ENCODE peak calls at places on chromosomes 11 and 22, in eight cellular contexts. One of them, this sample, is unnamed.

GRCh38 chr11:119990306-119991021 is 147.4 kb downstream of the TRIM29 start:
- DNase-seq in HCT116: no peak
- DNase-seq in prostate gland: no peak
- DNase-seq in vagina: no peak
- DNase-seq in aorta: peak; percentile 67
- DNase-seq in heart left ventricle: peak; percentile 43
- DNase-seq in CD8-positive, alpha-beta memory T cell: no peak
- DNase-seq in upper lobe of right lung: peak; percentile 51
- DNase-seq in this sample: no peak

GRCh38 chr11:22681281-22681812 is 14.9 kb downstream of the GAS2 start:
- DNase-seq in heart left ventricle: no peak
- DNase-seq in HCT116: no peak
- DNase-seq in vagina: no peak
- DNase-seq in CD8-positive, alpha-beta memory T cell: no peak
- DNase-seq in upper lobe of right lung: no peak
- DNase-seq in prostate gland: no peak
- DNase-seq in aorta: no peak
- DNase-seq in this sample: no peak

GRCh38 chr22:20551805-20552449 is 44.5 kb downstream of the MED15 start:
- DNase-seq in vagina: no peak
- DNase-seq in heart left ventricle: no peak
- DNase-seq in aorta: no peak
- DNase-seq in HCT116: no peak
- DNase-seq in prostate gland: no peak
- DNase-seq in upper lobe of right lung: no peak
- DNase-seq in CD8-positive, alpha-beta memory T cell: no peak
- DNase-seq in this sample: peak; percentile 25

GRCh38 chr11:76073716-76074115 is 132.6 kb downstream of the WNT11 start:
- DNase-seq in CD8-positive, alpha-beta memory T cell: no peak
- DNase-seq in upper lobe of right lung: no peak
- DNase-seq in heart left ventricle: no peak
- DNase-seq in aorta: no peak
- DNase-seq in HCT116: no peak
- DNase-seq in prostate gland: no peak
- DNase-seq in vagina: no peak
- DNase-seq in this sample: no peak

GRCh38 chr11:2523821-2524391 is 79.1 kb downstream of the KCNQ1 start:
- DNase-seq in vagina: no peak
- DNase-seq in heart left ventricle: peak; percentile 12
- DNase-seq in prostate gland: no peak
- DNase-seq in CD8-positive, alpha-beta memory T cell: peak; percentile 0
- DNase-seq in aorta: peak; percentile 36
- DNase-seq in HCT116: no peak
- DNase-seq in upper lobe of right lung: peak; percentile 43
- DNase-seq in this sample: no peak

GRCh38 chr22:24216541-24217209 is 28.2 kb downstream of the GGT5 start:
- DNase-seq in upper lobe of right lung: no peak
- DNase-seq in prostate gland: no peak
- DNase-seq in heart left ventricle: no peak
- DNase-seq in aorta: no peak
- DNase-seq in CD8-positive, alpha-beta memory T cell: no peak
- DNase-seq in HCT116: no peak
- DNase-seq in vagina: no peak
- DNase-seq in this sample: no peak

GRCh38 chr11:560305-561147 is at the start of the genes LMNTD2 and RASSF7:
- DNase-seq in prostate gland: peak; percentile 95
- DNase-seq in upper lobe of right lung: peak; percentile 96
- DNase-seq in heart left ventricle: peak; percentile 92
- DNase-seq in HCT116: peak; percentile 76
- DNase-seq in vagina: no peak
- DNase-seq in CD8-positive, alpha-beta memory T cell: peak; percentile 93
- DNase-seq in aorta: peak; percentile 93
- DNase-seq in this sample: peak; percentile 97

GRCh38 chr22:23530106-23530505 is 50.0 kb downstream of the IGLL1 start:
- DNase-seq in CD8-positive, alpha-beta memory T cell: no peak
- DNase-seq in prostate gland: no peak
- DNase-seq in HCT116: no peak
- DNase-seq in heart left ventricle: no peak
- DNase-seq in vagina: no peak
- DNase-seq in aorta: no peak
- DNase-seq in upper lobe of right lung: peak; percentile 48
- DNase-seq in this sample: no peak

GRCh38 chr11:63907063-63907462 is 9.9 kb downstream of the RCOR2 start:
- DNase-seq in HCT116: no peak
- DNase-seq in upper lobe of right lung: no peak
- DNase-seq in CD8-positive, alpha-beta memory T cell: no peak
- DNase-seq in prostate gland: no peak
- DNase-seq in heart left ventricle: no peak
- DNase-seq in aorta: no peak
- DNase-seq in vagina: no peak
- DNase-seq in this sample: no peak

GRCh38 chr11:2562181-2562581 is 117.4 kb downstream of the KCNQ1 start:
- DNase-seq in vagina: no peak
- DNase-seq in prostate gland: no peak
- DNase-seq in HCT116: no peak
- DNase-seq in upper lobe of right lung: peak; percentile 62
- DNase-seq in CD8-positive, alpha-beta memory T cell: no peak
- DNase-seq in heart left ventricle: no peak
- DNase-seq in aorta: peak; percentile 46
- DNase-seq in this sample: no peak

GRCh38 chr22:22576244-22576988 is 17.4 kb upstream of the PRAME start:
- DNase-seq in CD8-positive, alpha-beta memory T cell: no peak
- DNase-seq in vagina: no peak
- DNase-seq in heart left ventricle: peak; percentile 41
- DNase-seq in HCT116: peak; percentile 29
- DNase-seq in prostate gland: no peak
- DNase-seq in aorta: peak; percentile 62
- DNase-seq in upper lobe of right lung: peak; percentile 74
- DNase-seq in this sample: no peak

GRCh38 chr11:78313181-78313788 is 104.3 kb downstream of the GAB2 start:
- DNase-seq in aorta: no peak
- DNase-seq in vagina: no peak
- DNase-seq in prostate gland: no peak
- DNase-seq in heart left ventricle: no peak
- DNase-seq in HCT116: peak; percentile 10
- DNase-seq in CD8-positive, alpha-beta memory T cell: no peak
- DNase-seq in upper lobe of right lung: no peak
- DNase-seq in this sample: no peak

GRCh38 chr22:37218771-37219411 is 6.6 kb upstream of the SSTR3 start:
- DNase-seq in heart left ventricle: no peak
- DNase-seq in upper lobe of right lung: no peak
- DNase-seq in CD8-positive, alpha-beta memory T cell: peak; percentile 36
- DNase-seq in HCT116: no peak
- DNase-seq in vagina: no peak
- DNase-seq in prostate gland: no peak
- DNase-seq in aorta: no peak
- DNase-seq in this sample: peak; percentile 64

GRCh38 chr11:35907648-35908431 is 36.0 kb upstream of the LDLRAD3 start:
- DNase-seq in HCT116: peak; percentile 54
- DNase-seq in heart left ventricle: no peak
- DNase-seq in prostate gland: peak; percentile 90
- DNase-seq in CD8-positive, alpha-beta memory T cell: no peak
- DNase-seq in vagina: no peak
- DNase-seq in aorta: no peak
- DNase-seq in upper lobe of right lung: no peak
- DNase-seq in this sample: no peak

GRCh38 chr11:36540998-36541397 is 26.8 kb upstream of the RAG1 start:
- DNase-seq in CD8-positive, alpha-beta memory T cell: no peak
- DNase-seq in aorta: peak; percentile 42
- DNase-seq in prostate gland: no peak
- DNase-seq in upper lobe of right lung: no peak
- DNase-seq in HCT116: peak; percentile 38
- DNase-seq in vagina: no peak
- DNase-seq in heart left ventricle: peak; percentile 45
- DNase-seq in this sample: no peak

GRCh38 chr11:119791047-119791446 is 62.0 kb upstream of the NECTIN1 start:
- DNase-seq in CD8-positive, alpha-beta memory T cell: no peak
- DNase-seq in vagina: no peak
- DNase-seq in aorta: no peak
- DNase-seq in upper lobe of right lung: peak; percentile 47
- DNase-seq in prostate gland: no peak
- DNase-seq in heart left ventricle: no peak
- DNase-seq in HCT116: no peak
- DNase-seq in this sample: no peak

GRCh38 chr11:104881117-104881794 is 17.0 kb downstream of the CASP12 start:
- DNase-seq in vagina: no peak
- DNase-seq in prostate gland: no peak
- DNase-seq in HCT116: no peak
- DNase-seq in CD8-positive, alpha-beta memory T cell: no peak
- DNase-seq in upper lobe of right lung: no peak
- DNase-seq in aorta: no peak
- DNase-seq in heart left ventricle: no peak
- DNase-seq in this sample: no peak

GRCh38 chr11:35393093-35393492 is 26.3 kb downstream of the SLC1A2 start:
- DNase-seq in upper lobe of right lung: no peak
- DNase-seq in prostate gland: no peak
- DNase-seq in CD8-positive, alpha-beta memory T cell: no peak
- DNase-seq in heart left ventricle: no peak
- DNase-seq in aorta: no peak
- DNase-seq in vagina: no peak
- DNase-seq in HCT116: no peak
- DNase-seq in this sample: no peak

GRCh38 chr11:36057372-36058045 is 113.6 kb downstream of the LDLRAD3 start:
- DNase-seq in prostate gland: no peak
- DNase-seq in upper lobe of right lung: no peak
- DNase-seq in CD8-positive, alpha-beta memory T cell: no peak
- DNase-seq in vagina: no peak
- DNase-seq in HCT116: no peak
- DNase-seq in heart left ventricle: peak; percentile 32
- DNase-seq in aorta: peak; percentile 70
- DNase-seq in this sample: no peak

DNA sequence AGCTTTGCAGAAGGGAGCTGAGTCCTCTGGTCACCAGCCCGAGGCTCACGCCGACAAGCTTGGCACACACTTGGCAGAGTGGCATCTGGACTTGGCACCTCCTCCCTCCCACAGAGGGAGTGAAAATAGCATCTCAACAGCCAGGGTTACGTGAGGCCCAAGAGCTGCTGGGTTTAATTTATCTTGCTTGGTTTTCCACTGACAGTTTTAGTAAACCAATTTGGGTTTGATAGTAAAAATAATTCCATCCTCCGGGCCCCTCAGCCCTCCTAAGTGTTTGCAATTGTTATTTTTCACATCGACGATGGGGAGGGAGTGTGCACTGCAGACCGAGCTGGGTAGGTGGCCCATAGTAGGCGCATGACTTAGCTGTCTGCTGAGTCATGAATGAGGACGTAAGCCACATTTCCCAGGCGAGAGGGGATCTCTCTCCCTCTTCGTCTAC is 107.6 kb upstream of the ASPHD2 start:
- DNase-seq in HCT116: no peak
- DNase-seq in heart left ventricle: peak; percentile 48
- DNase-seq in prostate gland: no peak
- DNase-seq in CD8-positive, alpha-beta memory T cell: no peak
- DNase-seq in vagina: no peak
- DNase-seq in upper lobe of right lung: no peak
- DNase-seq in aorta: peak; percentile 65
- DNase-seq in this sample: no peak
- H3K27ac ChIP-seq in HCT116: no peak overlapping the region
- H3K27ac ChIP-seq in heart left ventricle: peak overlapping the region; percentile 6
- H3K27ac ChIP-seq in prostate gland: no peak overlapping the region
- H3K27ac ChIP-seq in CD8-positive, alpha-beta memory T cell: no peak overlapping the region
- H3K27ac ChIP-seq in vagina: no peak overlapping the region
- H3K27ac ChIP-seq in upper lobe of right lung: no peak overlapping the region
- H3K27ac ChIP-seq in aorta: no peak overlapping the region
- H3K27ac ChIP-seq in this sample: no peak overlapping the region

DNA sequence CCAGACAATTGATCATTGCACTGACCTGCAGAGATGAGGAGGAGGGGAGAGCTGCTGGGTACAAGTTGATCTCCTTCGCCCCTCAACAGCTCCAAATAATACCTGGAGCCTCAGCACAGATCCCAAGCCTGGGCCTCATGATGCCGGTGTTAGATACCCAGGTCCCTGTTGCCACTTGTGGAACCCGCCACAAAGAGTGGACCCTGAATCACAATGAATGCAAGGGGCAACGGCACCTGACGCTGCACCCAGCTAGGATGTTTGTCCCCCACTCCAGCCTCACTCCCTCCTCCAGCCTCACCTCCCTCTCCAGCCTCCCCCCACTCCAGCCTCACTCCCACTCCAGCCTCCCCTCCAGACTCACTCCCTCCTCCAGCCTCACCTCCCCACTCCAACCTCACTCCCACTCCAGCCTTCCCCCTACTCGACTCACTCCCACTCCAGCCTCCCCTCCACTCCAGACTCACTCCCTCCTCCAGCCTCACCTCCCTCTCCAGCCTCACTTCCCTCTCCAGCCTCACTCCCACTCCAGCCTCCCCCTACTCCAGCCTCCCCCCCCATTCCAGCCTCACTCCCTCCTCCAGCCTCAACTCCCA is 879.0 kb downstream of the BRD1 start:
- DNase-seq in upper lobe of right lung: peak; percentile 17
- DNase-seq in vagina: peak; percentile 32
- DNase-seq in aorta: no peak
- DNase-seq in CD8-positive, alpha-beta memory T cell: no peak
- DNase-seq in prostate gland: peak; percentile 1
- DNase-seq in heart left ventricle: no peak
- DNase-seq in HCT116: no peak
- DNase-seq in this sample: no peak
- H3K9me3 ChIP-seq in upper lobe of right lung: no peaks in the 10 kb centered on the region
- H3K9me3 ChIP-seq in vagina: no peaks in the 10 kb centered on the region
- H3K9me3 ChIP-seq in aorta: no peaks in the 10 kb centered on the region
- H3K9me3 ChIP-seq in CD8-positive, alpha-beta memory T cell: no peaks in the 10 kb centered on the region
- H3K9me3 ChIP-seq in prostate gland: no peaks in the 10 kb centered on the region
- H3K9me3 ChIP-seq in heart left ventricle: no peaks in the 10 kb centered on the region
- H3K9me3 ChIP-seq in HCT116: no peaks in the 10 kb centered on the region
- H3K9me3 ChIP-seq in this sample: no peaks in the 10 kb centered on the region

DNA sequence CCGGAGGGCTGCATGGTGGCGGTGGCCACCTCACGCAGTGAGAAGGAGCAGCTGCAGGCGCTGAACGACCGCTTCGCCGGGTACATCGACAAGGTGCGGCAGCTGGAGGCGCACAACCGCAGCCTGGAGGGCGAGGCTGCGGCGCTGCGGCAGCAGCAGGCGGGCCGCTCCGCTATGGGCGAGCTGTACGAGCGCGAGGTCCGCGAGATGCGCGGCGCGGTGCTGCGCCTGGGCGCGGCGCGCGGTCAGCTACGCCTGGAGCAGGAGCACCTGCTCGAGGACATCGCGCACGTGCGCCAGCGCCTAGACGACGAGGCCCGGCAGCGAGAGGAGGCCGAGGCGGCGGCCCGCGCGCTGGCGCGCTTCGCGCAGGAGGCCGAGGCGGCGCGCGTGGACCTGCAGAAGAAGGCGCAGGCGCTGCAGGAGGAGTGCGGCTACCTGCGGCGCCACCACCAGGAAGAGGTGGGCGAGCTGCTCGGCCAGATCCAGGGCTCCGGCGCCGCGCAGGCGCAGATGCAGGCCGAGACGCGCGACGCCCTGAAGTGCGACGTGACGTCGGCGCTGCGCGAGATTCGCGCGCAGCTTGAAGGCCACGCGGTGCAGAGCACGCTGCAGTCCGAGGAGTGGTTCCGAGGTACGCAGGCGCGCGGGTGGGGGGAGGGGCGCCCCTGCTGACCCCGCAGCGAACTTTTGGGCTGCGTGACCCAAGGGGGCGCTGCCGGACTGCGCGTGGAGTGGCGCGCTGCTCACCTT is 670 bp downstream of the NEFH start:
- DNase-seq in heart left ventricle: no peak
- DNase-seq in CD8-positive, alpha-beta memory T cell: peak; percentile 12
- DNase-seq in prostate gland: no peak
- DNase-seq in HCT116: no peak
- DNase-seq in aorta: peak; percentile 61
- DNase-seq in upper lobe of right lung: peak; percentile 74
- DNase-seq in vagina: no peak
- DNase-seq in this sample: no peak
- H3K27me3 ChIP-seq in heart left ventricle: peaks cover 76% of the 10 kb centered on the region
- H3K27me3 ChIP-seq in CD8-positive, alpha-beta memory T cell: peaks cover 7% of the 10 kb centered on the region
- H3K27me3 ChIP-seq in prostate gland: peaks cover 7% of the 10 kb centered on the region
- H3K27me3 ChIP-seq in HCT116: no peaks in the 10 kb centered on the region
- H3K27me3 ChIP-seq in aorta: no peaks in the 10 kb centered on the region
- H3K27me3 ChIP-seq in upper lobe of right lung: peaks cover 39% of the 10 kb centered on the region
- H3K27me3 ChIP-seq in vagina: peaks cover 14% of the 10 kb centered on the region
- H3K27me3 ChIP-seq in this sample: peaks cover 44% of the 10 kb centered on the region

GRCh38 chr11:44377121-44377520 is 67.2 kb upstream of the ALX4 start:
- DNase-seq in heart left ventricle: no peak
- DNase-seq in prostate gland: no peak
- DNase-seq in CD8-positive, alpha-beta memory T cell: no peak
- DNase-seq in aorta: no peak
- DNase-seq in HCT116: no peak
- DNase-seq in upper lobe of right lung: no peak
- DNase-seq in vagina: no peak
- DNase-seq in this sample: no peak
- H3K27ac ChIP-seq in heart left ventricle: no peak overlapping the region
- H3K27ac ChIP-seq in prostate gland: no peak overlapping the region
- H3K27ac ChIP-seq in CD8-positive, alpha-beta memory T cell: no peak overlapping the region
- H3K27ac ChIP-seq in aorta: no peak overlapping the region
- H3K27ac ChIP-seq in HCT116: no peak overlapping the region
- H3K27ac ChIP-seq in upper lobe of right lung: no peak overlapping the region
- H3K27ac ChIP-seq in vagina: no peak overlapping the region
- H3K27ac ChIP-seq in this sample: no peak overlapping the region